ENCODE peak calls at places on chromosome 3, in nine cellular contexts. B is tibial artery, P is colonic mucosa, E is cardiac muscle cell, T is WERI-Rb-1, G is cardiac fibroblast, W is heart left ventricle, Y is tibial nerve, N is right atrium auricular region. K is an unnamed sample.

GRCh38 chr3:170046269-170047132 is 8.7 kb downstream of the GPR160 start:
- DNase-seq in G (no peak), B (no peak), Y (no peak), P (peak), E (no peak), N (no peak), T (no peak), W (no peak), K (no peak)

GRCh38 chr3:96960661-96961330 is 146.4 kb downstream of the EPHA6 start:
- DNase-seq in G (no peak), E (no peak), W (no peak), P (no peak), T (no peak), Y (no peak), B (no peak), N (no peak), K (no peak)

GRCh38 chr3:108218811-108219210 is 3.4 kb downstream of the IFT57 start:
- DNase-seq in N (no peak), T (no peak), Y (no peak), E (peak), W (no peak), B (no peak), P (no peak), G (peak), K (peak)

GRCh38 chr3:9036327-9037112 is 73.2 kb upstream of the RAD18 start:
- DNase-seq in T (no peak), N (peak), B (peak), E (peak), G (peak), W (peak), P (peak), Y (peak), K (peak)

GRCh38 chr3:5929027-5929426 is 741.5 kb downstream of the EDEM1 start:
- DNase-seq in N (no peak), Y (no peak), G (no peak), P (no peak), B (no peak), E (no peak), T (no peak), W (no peak), K (no peak)

GRCh38 chr3:100781311-100781710 is 72.0 kb downstream of the TFG start:
- DNase-seq in Y (no peak), E (no peak), N (no peak), B (no peak), W (no peak), G (peak), P (no peak), T (no peak), K (peak)

GRCh38 chr3:129535075-129535474 is 6.6 kb downstream of the RHO start:
- DNase-seq in E (no peak), G (no peak), Y (no peak), P (no peak), W (no peak), N (no peak), T (no peak), B (no peak), K (no peak)

GRCh38 chr3:4234894-4235293 is 68.3 kb upstream of the SETMAR start:
- DNase-seq in G (no peak), P (no peak), B (no peak), E (no peak), N (no peak), T (no peak), Y (no peak), W (no peak), K (no peak)

GRCh38 chr3:115512565-115513410 is 110.5 kb upstream of the GAP43 start:
- DNase-seq in P (no peak), E (peak), W (peak), Y (no peak), T (peak), N (no peak), B (no peak), G (peak), K (peak)

GRCh38 chr3:55658297-55659022 is 171.4 kb upstream of the WNT5A start:
- DNase-seq in B (no peak), W (no peak), G (no peak), E (no peak), N (no peak), P (no peak), T (peak), Y (no peak), K (no peak)

GRCh38 chr3:112427123-112427522 is 72.1 kb downstream of the BTLA start:
- DNase-seq in E (no peak), N (no peak), G (no peak), P (no peak), B (no peak), Y (no peak), W (no peak), T (no peak), K (no peak)

GRCh38 chr3:195803309-195803908 is 8.3 kb downstream of the MUC4 start:
- DNase-seq in T (no peak), B (peak), G (peak), P (peak), N (no peak), Y (no peak), W (no peak), E (no peak), K (peak)

GRCh38 chr3:193788189-193788946 is 195.4 kb downstream of the OPA1 start:
- DNase-seq in G (peak), B (no peak), Y (no peak), W (peak), E (peak), P (peak), T (peak), N (peak), K (peak)

GRCh38 chr3:47002490-47003410 is 23.3 kb downstream of the NBEAL2 start:
- DNase-seq in G (no peak), Y (no peak), T (no peak), W (no peak), B (peak), P (no peak), N (no peak), E (no peak), K (no peak)

GRCh38 chr3:10941972-10942371 is 50.6 kb upstream of the SLC6A1 start:
- DNase-seq in P (no peak), T (peak), W (no peak), N (no peak), E (peak), Y (no peak), G (peak), B (no peak), K (no peak)

GRCh38 chr3:120448707-120449650 is 1.8 kb downstream of the FSTL1 start:
- DNase-seq in N (no peak), E (peak), P (no peak), B (no peak), W (peak), T (no peak), Y (no peak), G (peak), K (peak)

GRCh38 chr3:142853270-142854163 is 35.4 kb downstream of the PCOLCE2 start:
- DNase-seq in P (no peak), W (peak), B (no peak), E (peak), Y (no peak), G (peak), T (no peak), N (no peak), K (peak)

GRCh38 chr3:81676706-81677456 is 84.6 kb downstream of the GBE1 start:
- DNase-seq in P (no peak), G (no peak), W (no peak), E (no peak), T (no peak), B (no peak), N (no peak), Y (no peak), K (no peak)

GRCh38 chr3:30680789-30681188 is 74.4 kb downstream of the TGFBR2 start:
- DNase-seq in N (no peak), Y (peak), B (no peak), P (no peak), E (peak), G (peak), W (peak), T (no peak), K (peak)

GRCh38 chr3:151987893-151988292 is 114.5 kb downstream of the SUCNR1 start:
- DNase-seq in Y (no peak), W (no peak), B (no peak), E (no peak), G (no peak), T (no peak), P (no peak), N (no peak), K (no peak)

GRCh38 chr3:185766645-185767323 is 58.1 kb downstream of the IGF2BP2 start:
- DNase-seq in Y (no peak), T (no peak), N (no peak), B (no peak), W (no peak), E (no peak), G (peak), P (peak), K (no peak)

GRCh38 chr3:129383292-129383860 is 45.1 kb downstream of the EFCAB12 start:
- DNase-seq in E (peak), P (peak), T (peak), N (peak), Y (no peak), W (peak), B (no peak), G (peak), K (peak)

GRCh38 chr3:162938073-162938472 is 1441.5 kb downstream of the OTOL1 start:
- DNase-seq in P (no peak), W (no peak), T (no peak), E (no peak), Y (no peak), N (no peak), G (no peak), B (no peak), K (no peak)

GRCh38 chr3:189621948-189622603 is 9.1 kb upstream of the TP63 start:
- DNase-seq in E (peak), Y (no peak), W (no peak), G (peak), P (no peak), N (no peak), T (no peak), B (no peak), K (no peak)

GRCh38 chr3:126557415-126557745 is 1.4 kb downstream of the C3orf22 start:
- DNase-seq in B (peak), P (peak), W (peak), E (no peak), T (peak), Y (no peak), G (no peak), N (peak), K (no peak)

DNA sequence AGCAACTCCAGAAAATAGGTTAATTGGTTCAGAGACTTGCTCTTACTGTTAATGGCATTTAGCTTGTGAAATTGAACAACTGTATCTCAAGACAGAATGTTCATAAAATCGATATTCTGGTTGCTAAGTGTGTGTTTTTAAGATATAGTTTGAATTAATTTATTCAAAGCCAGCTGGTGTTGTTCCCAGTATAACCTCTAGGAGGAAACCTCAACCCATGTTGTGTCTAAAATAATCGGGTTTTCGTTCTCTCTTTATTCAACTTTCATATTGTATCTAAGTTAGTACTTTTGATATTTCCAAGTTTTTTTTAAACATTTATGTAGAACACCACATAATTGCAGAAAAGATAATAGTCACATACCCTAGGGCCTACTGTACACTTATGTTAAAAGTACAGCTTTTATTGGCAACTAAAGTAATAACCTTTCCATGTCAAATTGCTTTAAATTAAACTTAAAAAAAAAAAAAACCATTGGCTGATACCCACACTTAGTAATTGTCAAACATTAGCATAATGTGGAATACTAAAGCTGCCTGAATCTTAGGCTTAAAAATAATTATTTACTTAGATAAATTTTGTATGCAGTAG is 90.9 kb downstream of the SAMMSON start:
- DNase-seq in P (no peak), Y (no peak), B (no peak), W (no peak), T (no peak), N (no peak), G (peak), E (peak), K (peak)
- TF ChIP-seq CTCF in P (peak), Y (peak), B (peak), W (peak), T (peak), N (peak), G (peak), E (peak), K (peak)

DNA sequence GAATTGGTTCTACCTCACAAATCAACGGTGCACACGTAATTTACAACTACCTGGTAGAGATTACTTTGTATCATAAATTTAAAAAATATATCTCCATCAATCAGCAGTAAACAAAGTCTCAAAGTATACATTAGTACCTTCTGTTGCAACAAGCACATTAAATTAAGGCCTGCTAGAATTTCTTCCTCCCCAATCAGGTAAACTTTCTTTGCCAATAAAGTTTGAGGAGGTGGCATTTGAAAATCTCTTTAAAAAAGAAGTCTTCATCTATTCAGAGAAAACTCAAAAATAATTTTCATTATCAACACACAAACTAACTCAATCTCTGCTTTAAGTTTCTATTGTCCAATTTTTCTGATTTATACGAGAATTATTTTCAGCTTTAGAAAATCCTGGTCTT is 4.4 kb downstream of the CCNL1 start:
- DNase-seq in P (no peak), E (no peak), B (no peak), N (no peak), W (no peak), G (no peak), T (no peak), Y (no peak), K (no peak)
- H3K4me3 ChIP-seq in P (no peak), E (peak), B (peak), N (no peak), W (peak), G (no peak), T (no peak), Y (no peak), K (peak)

DNA sequence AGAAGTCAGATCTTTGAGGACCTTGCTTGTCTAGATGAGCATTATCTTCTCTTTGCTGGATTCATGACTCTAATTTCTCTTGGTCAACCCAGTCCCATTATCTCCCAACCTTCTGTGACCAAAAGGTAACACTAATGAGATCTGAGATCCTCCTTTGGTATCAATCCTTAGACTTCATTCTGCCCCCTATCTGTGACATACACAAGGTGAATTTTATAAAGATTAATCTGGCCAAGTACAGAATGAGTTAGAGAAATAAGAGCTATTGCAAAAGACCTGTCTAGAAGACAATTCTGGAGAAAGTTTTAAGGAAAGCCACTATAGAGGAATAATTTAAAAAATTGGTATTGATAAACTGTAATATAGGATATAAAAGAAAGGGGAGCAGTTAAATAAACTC is 113.8 kb upstream of the KCNMB2 start:
- DNase-seq in B (no peak), E (no peak), N (no peak), T (no peak), G (no peak), P (no peak), W (no peak), Y (no peak), K (no peak)
- TF ChIP-seq CTCF in B (no peak), E (no peak), N (no peak), T (no peak), G (no peak), P (no peak), W (no peak), Y (no peak), K (no peak)

GRCh38 chr3:118108176-118108575 is 926.5 kb downstream of the IGSF11 start:
- DNase-seq in T (no peak), Y (no peak), W (no peak), G (no peak), B (no peak), E (no peak), P (no peak), N (no peak), K (no peak)

GRCh38 chr3:118110196-118110595 is 924.5 kb downstream of the IGSF11 start:
- DNase-seq in W (no peak), T (no peak), Y (no peak), E (no peak), P (no peak), N (no peak), G (no peak), B (no peak), K (no peak)

DNA sequence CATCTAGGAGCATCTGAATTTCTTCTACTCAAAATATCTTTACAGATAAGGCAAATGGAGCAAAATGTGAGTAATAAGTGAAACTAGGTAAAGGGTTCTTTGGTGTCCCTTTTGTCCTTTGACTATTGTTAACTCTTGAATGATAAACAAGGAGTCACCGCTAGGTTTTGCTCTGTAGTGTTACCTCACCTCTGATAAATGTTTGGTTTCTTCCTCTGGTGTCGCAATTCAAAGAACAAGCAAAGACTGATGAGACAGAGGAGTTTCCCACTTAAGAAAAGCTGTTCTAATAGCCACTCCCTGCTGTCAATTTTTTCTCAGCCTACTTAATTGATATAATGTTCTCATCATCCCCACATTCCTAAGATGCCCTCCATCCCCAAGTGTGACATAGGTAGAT is 925.9 kb downstream of the IGSF11 start:
- DNase-seq in P (no peak), N (no peak), T (no peak), W (no peak), E (no peak), Y (no peak), B (no peak), G (no peak), K (no peak)
- H3K4me3 ChIP-seq in P (no peak), N (no peak), T (no peak), W (no peak), E (no peak), Y (no peak), B (no peak), G (no peak), K (no peak)

GRCh38 chr3:128068156-128068620 is 16.0 kb downstream of the SEC61A1 start:
- DNase-seq in G (peak), B (no peak), N (no peak), E (peak), P (no peak), T (peak), Y (no peak), W (no peak), K (peak)
- TF ChIP-seq CTCF in G (peak), B (peak), N (peak), E (peak), P (peak), T (peak), Y (peak), W (peak), K (peak)

GRCh38 chr3:187066228-187066995 is 72.9 kb downstream of the RPL39L start:
- DNase-seq in G (peak), B (no peak), W (peak), P (no peak), Y (no peak), E (peak), N (no peak), T (peak), K (no peak)

GRCh38 chr3:187063286-187064081 is 75.8 kb downstream of the RPL39L start:
- DNase-seq in N (no peak), E (peak), Y (no peak), P (no peak), T (peak), B (no peak), W (no peak), G (peak), K (no peak)

GRCh38 chr3:187062526-187063177 is 76.6 kb downstream of the RPL39L start:
- DNase-seq in T (no peak), N (no peak), B (no peak), G (peak), W (no peak), Y (no peak), P (no peak), E (peak), K (peak)

GRCh38 chr3:187061748-187062147 is 77.5 kb downstream of the RPL39L start:
- DNase-seq in B (no peak), E (no peak), Y (no peak), P (no peak), N (no peak), W (no peak), T (no peak), G (no peak), K (no peak)

DNA sequence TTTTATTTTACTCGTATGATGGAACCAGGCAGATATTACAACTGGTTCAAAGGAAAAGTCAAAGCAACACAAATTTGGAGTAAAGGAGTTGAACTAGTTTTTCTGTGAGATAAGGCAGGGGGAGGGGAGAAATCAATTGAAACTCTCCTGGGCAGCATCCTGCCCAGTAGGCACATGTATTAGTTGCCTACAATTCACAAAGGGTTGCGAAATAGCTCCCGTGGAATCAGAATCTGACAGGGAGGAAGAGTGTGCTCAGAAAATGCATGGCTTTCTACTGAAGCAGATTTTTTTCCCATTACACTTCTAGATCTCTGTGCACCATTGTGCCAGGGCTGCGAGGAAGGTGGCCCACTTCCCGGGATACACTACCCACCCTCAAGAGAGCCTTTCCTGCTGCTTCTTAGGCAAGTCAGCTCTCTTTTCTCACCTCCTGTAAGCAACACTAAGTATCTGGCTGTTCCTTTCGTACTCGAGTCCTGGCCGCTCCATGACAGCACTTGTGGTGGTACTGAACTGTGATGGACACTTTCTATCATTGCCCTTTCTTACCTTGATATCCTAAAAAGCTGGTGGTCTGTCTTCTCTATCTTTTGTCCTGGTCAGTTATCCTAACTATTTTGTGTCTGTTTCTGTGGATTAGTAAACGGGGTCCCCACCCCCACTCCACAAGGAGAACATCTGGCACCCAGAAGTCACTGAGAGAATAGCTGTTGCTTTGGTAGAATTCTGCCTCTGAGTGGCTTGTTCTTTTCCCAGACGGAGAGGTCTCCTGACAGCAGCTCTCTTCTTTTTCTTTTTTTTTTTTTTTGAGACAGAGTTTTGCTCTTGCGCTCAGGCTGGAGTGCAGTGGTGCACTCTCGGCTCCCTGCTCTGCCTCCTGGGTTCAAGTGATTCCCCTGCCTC is 74.8 kb downstream of the RPL39L start:
- DNase-seq in G (peak), W (no peak), P (no peak), Y (no peak), N (no peak), B (no peak), T (peak), E (peak), K (peak)
- H3K4me3 ChIP-seq in G (no peak), W (no peak), P (no peak), Y (no peak), N (no peak), B (no peak), T (peak), E (no peak), K (peak)

GRCh38 chr3:52238761-52239701 is at the start of gene TWF2:
- DNase-seq in G (peak), T (peak), B (peak), W (peak), E (peak), N (no peak), P (peak), Y (peak), K (peak)
- TF ChIP-seq CTCF in G (peak), T (peak), B (peak), W (peak), E (peak), N (peak), P (peak), Y (peak), K (peak)